ENCODE peak calls at places on chromosomes 7 and 10, in seven cellular contexts. P is memory B cell, A is cardiac muscle cell, S is heart right ventricle, Q is SK-N-DZ, Z is right atrium auricular region, N is pancreas. X is an unnamed sample.

GRCh38 chr7:55179897-55180682 is 161.3 kb downstream of the EGFR start:
- DNase-seq in P (no peak), A (no peak), S (no peak), Q (no peak), Z (no peak), N (no peak), X (no peak)

GRCh38 chr7:105277341-105277740 is 111.4 kb downstream of the SRPK2 start:
- DNase-seq in P (no peak), A (peak), S (no peak), Q (no peak), Z (no peak), N (peak), X (no peak)

GRCh38 chr7:158611541-158611940 is 23.9 kb upstream of the PTPRN2 start:
- DNase-seq in P (no peak), A (no peak), S (no peak), Q (no peak), Z (no peak), N (no peak), X (no peak)

GRCh38 chr10:3222068-3222467 is 49.5 kb upstream of the PITRM1 start:
- DNase-seq in P (no peak), A (peak), S (no peak), Q (no peak), Z (no peak), N (no peak), X (no peak)

GRCh38 chr7:46034056-46034768 is 113.1 kb upstream of the IGFBP3 start:
- DNase-seq in P (no peak), A (peak), S (no peak), Q (no peak), Z (no peak), N (no peak), X (no peak)

GRCh38 chr10:71185209-71185608 is 27.2 kb upstream of the UNC5B start:
- DNase-seq in P (no peak), A (no peak), S (no peak), Q (no peak), Z (no peak), N (no peak), X (no peak)

GRCh38 chr10:126124923-126125322 is 228.6 kb downstream of the FANK1 start:
- DNase-seq in P (no peak), A (peak), S (no peak), Q (no peak), Z (no peak), N (no peak), X (no peak)

GRCh38 chr7:146146866-146147265 is 30.3 kb downstream of the CNTNAP2 start:
- DNase-seq in P (no peak), A (peak), S (no peak), Q (no peak), Z (no peak), N (no peak), X (no peak)

GRCh38 chr7:117110480-117111315 is 157.4 kb downstream of the ST7 start:
- DNase-seq in P (peak), A (no peak), S (no peak), Q (peak), Z (no peak), N (no peak), X (no peak)

GRCh38 chr10:65891073-65891981 is 1034.5 kb upstream of the LRRTM3 start:
- DNase-seq in P (no peak), A (no peak), S (no peak), Q (no peak), Z (no peak), N (no peak), X (no peak)

GRCh38 chr10:63414481-63415260 is 51.1 kb downstream of the JMJD1C start:
- DNase-seq in P (no peak), A (no peak), S (no peak), Q (no peak), Z (no peak), N (no peak), X (no peak)